ENCODE peak calls at places on chromosomes 11 and 22, in nine cellular contexts. V is neuronal stem cell; B is mammary epithelial cell; N is transverse colon; O is sigmoid colon; T is ovary; Z is neural progenitor cell; K is MM.1S; P is CD8-positive, alpha-beta T cell. C is an unnamed sample.

GRCh38 chr22:42724062-42724461 is 3.4 kb upstream of the A4GALT start:
- DNase-seq in V (no peak), B (no peak), N (no peak), O (no peak), T (no peak), Z (no peak), K (no peak), P (no peak), C (no peak)

GRCh38 chr11:128517457-128518230 is 69.7 kb downstream of the ETS1 start:
- DNase-seq in V (no peak), B (no peak), N (no peak), O (no peak), T (no peak), Z (no peak), K (no peak), P (no peak), C (no peak)

GRCh38 chr11:130416537-130416896 is 11.9 kb downstream of the ADAMTS8 start:
- DNase-seq in V (no peak), B (no peak), N (no peak), O (no peak), T (no peak), Z (no peak), K (no peak), P (no peak), C (no peak)

GRCh38 chr22:30234786-30235470 is 11.6 kb downstream of the LIF start:
- DNase-seq in V (no peak), B (no peak), N (no peak), O (no peak), T (no peak), Z (no peak), K (no peak), P (no peak), C (no peak)

GRCh38 chr22:36155702-36156101 is 4.9 kb downstream of the APOL3 start:
- DNase-seq in V (no peak), B (no peak), N (peak; percentile 44), O (peak; percentile 92), T (peak; percentile 78), Z (no peak), K (no peak), P (no peak), C (no peak)

GRCh38 chr11:6545917-6546605 is 49.0 kb downstream of the DNHD1 start:
- DNase-seq in V (no peak), B (no peak), N (no peak), O (no peak), T (no peak), Z (no peak), K (no peak), P (no peak), C (no peak)

GRCh38 chr11:115385211-115385610 is 119.0 kb downstream of the CADM1 start:
- DNase-seq in V (no peak), B (no peak), N (no peak), O (no peak), T (no peak), Z (no peak), K (no peak), P (no peak), C (no peak)

GRCh38 chr11:126419801-126420729 is 64.6 kb downstream of the ST3GAL4 start:
- DNase-seq in V (no peak), B (no peak), N (no peak), O (no peak), T (no peak), Z (no peak), K (peak; percentile 75), P (no peak), C (no peak)

GRCh38 chr22:44051961-44052360 is 27.9 kb downstream of the PARVB start:
- DNase-seq in V (no peak), B (no peak), N (no peak), O (no peak), T (no peak), Z (no peak), K (no peak), P (no peak), C (no peak)

GRCh38 chr11:119706029-119706428 is 23.0 kb downstream of the NECTIN1 start:
- DNase-seq in V (no peak), B (no peak), N (no peak), O (no peak), T (no peak), Z (no peak), K (no peak), P (no peak), C (no peak)

GRCh38 chr11:70364745-70365535 is 33.4 kb upstream of the CTTN start:
- DNase-seq in V (no peak), B (no peak), N (no peak), O (no peak), T (no peak), Z (no peak), K (no peak), P (peak; percentile 58), C (peak; percentile 15)

GRCh38 chr11:76655466-76656086 is 15.0 kb downstream of the LRRC32 start:
- DNase-seq in V (no peak), B (no peak), N (no peak), O (peak; percentile 64), T (no peak), Z (no peak), K (no peak), P (no peak), C (no peak)

GRCh38 chr11:77047007-77047927 is 13.1 kb downstream of the B3GNT6 start:
- DNase-seq in V (peak; percentile 67), B (peak; percentile 89), N (peak; percentile 84), O (peak; percentile 89), T (peak; percentile 87), Z (peak; percentile 79), K (peak; percentile 94), P (peak; percentile 81), C (peak; percentile 85)

GRCh38 chr11:115334932-115335788 is 169.1 kb downstream of the CADM1 start:
- DNase-seq in V (peak; percentile 12), B (peak; percentile 3), N (no peak), O (no peak), T (no peak), Z (peak; percentile 23), K (peak; percentile 63), P (no peak), C (no peak)

GRCh38 chr11:12777208-12777874 is 103.1 kb downstream of the TEAD1 start:
- DNase-seq in V (no peak), B (peak; percentile 25), N (no peak), O (no peak), T (no peak), Z (no peak), K (no peak), P (no peak), C (no peak)

GRCh38 chr11:71304045-71304444 is 51.7 kb upstream of the SHANK2 start:
- DNase-seq in V (no peak), B (no peak), N (no peak), O (no peak), T (peak; percentile 1), Z (no peak), K (no peak), P (no peak), C (no peak)

GRCh38 chr11:100676901-100677300 is 10.2 kb upstream of the ARHGAP42 start:
- DNase-seq in V (no peak), B (peak; percentile 39), N (no peak), O (no peak), T (no peak), Z (no peak), K (no peak), P (no peak), C (no peak)

GRCh38 chr11:64121637-64122410 is 44.1 kb downstream of the MACROD1 start:
- DNase-seq in V (no peak), B (peak; percentile 77), N (no peak), O (no peak), T (no peak), Z (peak; percentile 36), K (no peak), P (no peak), C (no peak)

GRCh38 chr11:10072142-10072541 is 221.9 kb downstream of the SBF2 start:
- DNase-seq in V (no peak), B (no peak), N (no peak), O (no peak), T (no peak), Z (no peak), K (no peak), P (no peak), C (no peak)

GRCh38 chr11:65611028-65611757 is 2.8 kb downstream of the MAP3K11 start:
- DNase-seq in V (no peak), B (no peak), N (no peak), O (no peak), T (no peak), Z (no peak), K (no peak), P (no peak), C (no peak)
- H3K4me3 ChIP-seq in V (no peak overlapping the region), B (no peak overlapping the region), N (peak overlapping the region; percentile 68), O (no peak overlapping the region), T (no peak overlapping the region), Z (no peak overlapping the region), K (no peak overlapping the region), P (no peak overlapping the region), C (peak overlapping the region; percentile 31)

GRCh38 chr11:45082744-45083543 is 63.5 kb upstream of the PRDM11 start:
- DNase-seq in V (no peak), B (no peak), N (no peak), O (no peak), T (no peak), Z (no peak), K (no peak), P (no peak), C (no peak)
- H3K4me1 ChIP-seq in V (peaks cover 40% of the 10 kb centered on the region), B (no peaks in the 10 kb centered on the region), N (peaks cover 12% of the 10 kb centered on the region), O (peaks cover 40% of the 10 kb centered on the region), T (no peaks in the 10 kb centered on the region), Z (peaks cover 76% of the 10 kb centered on the region), K (peaks cover 29% of the 10 kb centered on the region), P (peaks cover 51% of the 10 kb centered on the region), C (peaks cover 26% of the 10 kb centered on the region)

GRCh38 chr11:16978021-16978370 is 36.2 kb downstream of the PLEKHA7 start:
- DNase-seq in V (no peak), B (no peak), N (no peak), O (no peak), T (no peak), Z (peak; percentile 67), K (no peak), P (no peak), C (no peak)

GRCh38 chr11:16977136-16978020 is 36.8 kb downstream of the PLEKHA7 start:
- DNase-seq in V (no peak), B (no peak), N (peak; percentile 47), O (no peak), T (no peak), Z (no peak), K (no peak), P (no peak), C (no peak)

GRCh38 chr11:16982256-16982671 is 31.9 kb downstream of the PLEKHA7 start:
- DNase-seq in V (no peak), B (no peak), N (no peak), O (no peak), T (no peak), Z (no peak), K (peak; percentile 62), P (no peak), C (no peak)

GRCh38 chr11:16981651-16982194 is 32.5 kb downstream of the PLEKHA7 start:
- DNase-seq in V (peak; percentile 76), B (peak; percentile 81), N (no peak), O (no peak), T (no peak), Z (peak; percentile 77), K (no peak), P (no peak), C (no peak)

GRCh38 chr11:16979708-16980622 is 34.2 kb downstream of the PLEKHA7 start:
- DNase-seq in V (no peak), B (no peak), N (no peak), O (no peak), T (no peak), Z (peak; percentile 25), K (no peak), P (no peak), C (no peak)
- H3K27ac ChIP-seq in V (no peak overlapping the region), B (no peak overlapping the region), N (no peak overlapping the region), O (no peak overlapping the region), T (no peak overlapping the region), Z (no peak overlapping the region), K (no peak overlapping the region), P (no peak overlapping the region), C (no peak overlapping the region)

GRCh38 chr11:2381494-2382128 is 4.5 kb downstream of the CD81 start:
- DNase-seq in V (no peak), B (no peak), N (no peak), O (peak; percentile 74), T (peak; percentile 24), Z (no peak), K (no peak), P (no peak), C (no peak)
- H3K4me3 ChIP-seq in V (no peak overlapping the region), B (no peak overlapping the region), N (no peak overlapping the region), O (no peak overlapping the region), T (no peak overlapping the region), Z (no peak overlapping the region), K (no peak overlapping the region), P (no peak overlapping the region), C (no peak overlapping the region)

C was measured in effector memory CD4-positive, alpha-beta T cell.